ENCODE peak calls at places on chromosomes 3 and 15, in four cellular contexts. D, C, M and I are unnamed samples.

GRCh38 chr15:89122532-89123525 is 34.6 kb downstream of the ABHD2 start:
- DNase-seq in C (no peak), D (no peak), M (no peak), I (no peak)

GRCh38 chr3:147419062-147419701 is 10.0 kb downstream of the ZIC1 start:
- DNase-seq in C (peak), M (no peak), D (no peak), I (no peak)

GRCh38 chr3:106245400-106245799 is 376.6 kb upstream of the CBLB start:
- DNase-seq in D (no peak), M (no peak), C (no peak), I (no peak)

GRCh38 chr15:39896837-39897236 is 23.2 kb downstream of the GPR176 start:
- DNase-seq in D (no peak), C (no peak), M (no peak), I (no peak)

GRCh38 chr3:17070560-17070959 is 185.8 kb downstream of the PLCL2 start:
- DNase-seq in M (no peak), C (no peak), D (peak), I (no peak)

GRCh38 chr3:53243165-53243564 is 12.7 kb downstream of the TKT start:
- DNase-seq in D (no peak), M (no peak), C (peak), I (no peak)

GRCh38 chr15:96330064-96330449 is 443 bp upstream of the NR2F2 start:
- DNase-seq in C (no peak), D (peak), M (no peak), I (no peak)

GRCh38 chr3:16309558-16309957 is 44.5 kb downstream of the OXNAD1 start:
- DNase-seq in M (peak), D (no peak), C (no peak), I (no peak)

GRCh38 chr3:20060924-20061323 is 20.7 kb downstream of the KAT2B start:
- DNase-seq in D (no peak), M (no peak), C (no peak), I (no peak)

GRCh38 chr3:42174679-42175660 is 83.8 kb downstream of the TRAK1 start:
- DNase-seq in C (no peak), M (no peak), D (no peak), I (no peak)

GRCh38 chr3:50617911-50618481 is 1.0 kb downstream of the MAPKAPK3 start:
- DNase-seq in D (no peak), C (no peak), M (no peak), I (no peak)

GRCh38 chr3:2643606-2644005 is 466.6 kb downstream of the IL5RA start:
- DNase-seq in D (no peak), M (no peak), C (no peak), I (no peak)

GRCh38 chr3:169659858-169660614 is 3.5 kb downstream of the MECOM start:
- DNase-seq in D (no peak), C (peak), M (no peak), I (no peak)

GRCh38 chr3:183264249-183264648 is 11.2 kb downstream of the B3GNT5 start:
- DNase-seq in C (no peak), D (no peak), M (no peak), I (no peak)

GRCh38 chr3:141065258-141065657 is 14.1 kb downstream of the SPSB4 start:
- DNase-seq in D (no peak), M (no peak), C (no peak), I (no peak)

GRCh38 chr15:75672111-75672602 is 24.4 kb downstream of the SNX33 start:
- DNase-seq in C (no peak), D (no peak), M (no peak), I (no peak)

GRCh38 chr3:169390741-169391300 is 272.7 kb downstream of the MECOM start:
- DNase-seq in C (no peak), D (no peak), M (no peak), I (no peak)

GRCh38 chr3:30682434-30683155 is 76.2 kb downstream of the TGFBR2 start:
- DNase-seq in D (no peak), M (no peak), C (no peak), I (no peak)

GRCh38 chr3:20352547-20353164 is 166.7 kb upstream of the SGO1 start:
- DNase-seq in D (no peak), M (no peak), C (no peak), I (no peak)

GRCh38 chr15:57925650-57926049 is 139.9 kb downstream of the ALDH1A2 start:
- DNase-seq in D (no peak), C (no peak), M (no peak), I (no peak)

GRCh38 chr15:80677041-80677440 is 18.1 kb upstream of the ABHD17C start:
- DNase-seq in M (no peak), C (no peak), D (no peak), I (no peak)

GRCh38 chr3:143157957-143158548 is 38.5 kb downstream of the CHST2 start:
- DNase-seq in D (no peak), M (no peak), C (no peak), I (no peak)

GRCh38 chr15:40333922-40334492 is 6.7 kb downstream of the CCDC9B start:
- DNase-seq in M (no peak), D (no peak), C (no peak), I (no peak)

GRCh38 chr3:44074181-44074580 is 167.5 kb upstream of the TOPAZ1 start:
- DNase-seq in M (no peak), C (no peak), D (no peak), I (no peak)

GRCh38 chr3:147921044-147921443 is 511.9 kb downstream of the ZIC1 start:
- DNase-seq in D (no peak), C (no peak), M (no peak), I (no peak)

GRCh38 chr3:169965562-169965961 is 1.0 kb upstream of the SEC62 start:
- DNase-seq in D (no peak), M (no peak), C (no peak), I (no peak)

GRCh38 chr3:138260636-138261035 is 69.0 kb downstream of the NME9 start:
- DNase-seq in D (no peak), C (no peak), M (no peak), I (no peak)

GRCh38 chr3:70947584-70947983 is 635.1 kb upstream of the MDFIC2 start:
- DNase-seq in M (no peak), C (no peak), D (no peak), I (no peak)

GRCh38 chr3:38118421-38119247 is 18.3 kb downstream of the ACAA1 start:
- DNase-seq in D (no peak), C (no peak), M (no peak), I (no peak)

GRCh38 chr3:46495901-46496456 is 1.8 kb upstream of the RTP3 start:
- DNase-seq in C (no peak), D (no peak), M (no peak), I (no peak)

GRCh38 chr3:69326821-69327433 is 59.0 kb downstream of the FRMD4B start:
- DNase-seq in C (no peak), D (no peak), M (peak), I (no peak)

GRCh38 chr3:196941846-196942225 is 492 bp downstream of the NCBP2 start:
- DNase-seq in C (no peak), M (no peak), D (peak), I (no peak)

GRCh38 chr3:12901631-12902045 is 60.3 kb upstream of the RPL32 start:
- DNase-seq in M (no peak), D (no peak), C (no peak), I (peak)

GRCh38 chr3:61669676-61670299 is 108.4 kb downstream of the PTPRG start:
- DNase-seq in C (no peak), M (no peak), D (no peak), I (no peak)
- TF ChIP-seq PBX3 in C (no peak), M (no peak), D (no peak), I (no peak)

GRCh38 chr3:149575213-149575961 is 82.4 kb downstream of the WWTR1 start:
- DNase-seq in M (no peak), D (peak), C (no peak), I (peak)

GRCh38 chr3:149572796-149573414 is 84.9 kb downstream of the WWTR1 start:
- DNase-seq in C (no peak), M (no peak), D (peak), I (no peak)

GRCh38 chr3:149576071-149576564 is 81.7 kb downstream of the WWTR1 start:
- DNase-seq in C (no peak), M (no peak), D (peak), I (peak)

GRCh38 chr3:149567307-149567861 is 90.4 kb downstream of the WWTR1 start:
- DNase-seq in C (no peak), M (no peak), D (no peak), I (no peak)

GRCh38 chr3:149571381-149571780 is 86.4 kb downstream of the WWTR1 start:
- DNase-seq in M (no peak), D (no peak), C (no peak), I (no peak)
- TF ChIP-seq PBX3 in M (no peak), D (no peak), C (no peak), I (no peak)

GRCh38 chr3:154421067-154421466 is 8.9 kb downstream of the GPR149 start:
- DNase-seq in D (no peak), M (no peak), C (no peak), I (no peak)
- TF ChIP-seq PBX3 in D (no peak), M (no peak), C (no peak), I (no peak)

GRCh38 chr3:109687626-109688025 is 350.3 kb upstream of the DPPA4 start:
- DNase-seq in D (no peak), C (no peak), M (no peak), I (no peak)

GRCh38 chr3:109683746-109684145 is 346.4 kb upstream of the DPPA4 start:
- DNase-seq in D (no peak), C (no peak), M (no peak), I (no peak)

GRCh38 chr3:109679672-109680071 is 342.3 kb upstream of the DPPA4 start:
- DNase-seq in M (no peak), D (no peak), C (no peak), I (no peak)

DNA sequence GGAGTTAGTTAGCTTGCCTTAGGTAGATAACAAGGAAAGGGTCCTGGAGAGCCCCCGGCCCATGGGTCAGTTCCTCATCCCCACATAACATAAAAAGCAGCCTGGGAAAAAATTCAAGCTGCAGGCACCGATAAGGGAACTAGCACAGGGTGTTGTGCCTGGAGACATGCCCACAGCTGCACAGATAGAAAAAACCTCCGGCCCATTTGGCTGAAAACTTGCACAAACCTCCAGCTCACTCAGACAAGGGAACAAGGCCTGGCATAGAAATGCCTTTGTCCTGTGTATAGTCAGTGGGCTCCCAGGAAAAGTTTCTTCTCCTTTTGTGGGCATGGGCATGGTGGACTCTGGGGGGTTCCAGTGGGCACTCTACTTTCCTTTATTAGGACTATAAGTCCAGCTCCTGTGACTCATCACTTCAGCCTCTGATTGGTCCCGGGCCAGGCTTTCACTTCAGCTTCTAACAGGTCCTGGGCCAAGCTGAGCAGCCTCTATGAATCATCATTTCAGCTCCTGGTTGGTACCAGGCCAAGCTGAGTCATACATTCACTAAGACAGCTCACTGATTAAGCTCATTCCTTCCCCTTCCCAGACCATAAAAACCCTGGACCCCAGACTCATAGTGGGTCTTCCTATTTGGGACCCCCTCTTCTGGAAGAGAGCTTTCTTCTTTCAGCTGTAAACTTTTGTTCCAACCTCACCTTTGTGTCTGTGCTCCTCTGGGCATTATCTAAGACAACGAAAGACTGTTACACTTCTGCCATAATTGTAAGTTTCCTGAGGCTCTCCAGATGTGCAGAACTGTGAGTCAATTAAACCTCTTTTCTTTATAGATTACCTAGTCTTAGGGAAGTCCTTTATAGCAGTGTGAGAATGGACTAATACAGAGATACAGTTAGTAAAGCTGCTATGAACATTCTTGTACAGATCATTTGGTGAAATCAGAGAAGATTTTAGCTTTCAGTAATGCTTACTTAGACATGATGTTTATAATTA is 348.0 kb upstream of the DPPA4 start:
- DNase-seq in C (peak), M (no peak), D (peak), I (no peak)
- TF ChIP-seq PBX3 in C (peak), M (no peak), D (no peak), I (no peak)

GRCh38 chr3:173399001-173399400 is 1.5 kb downstream of the NLGN1 start:
- DNase-seq in D (no peak), M (no peak), C (no peak), I (no peak)
- TF ChIP-seq PBX3 in D (no peak), M (no peak), C (no peak), I (no peak)